ENCODE peak calls at places on chromosome 17, in eight cellular contexts. B is A549, P is adrenal gland, Y is breast epithelium, K is prostate gland, I is tibial nerve, C is transverse colon, F is HCT116. S is an unnamed sample.

GRCh38 chr17:74437702-74438101 is 5.8 kb downstream of the GPRC5C start:
- DNase-seq in Y (no peak), F (peak), I (no peak), B (peak), K (no peak), C (no peak), P (no peak), S (no peak)

GRCh38 chr17:42683407-42684031 is 1.2 kb downstream of the CNTNAP1 start:
- DNase-seq in F (no peak), P (no peak), I (no peak), Y (no peak), K (peak), C (peak), B (no peak), S (no peak)

GRCh38 chr17:47735536-47736011 is 2.5 kb downstream of the TBX21 start:
- DNase-seq in B (no peak), I (no peak), P (peak), C (no peak), K (no peak), F (no peak), Y (peak), S (no peak)

GRCh38 chr17:57626520-57627210 is 118.4 kb downstream of the CCDC182 start:
- DNase-seq in C (no peak), I (no peak), K (no peak), B (no peak), F (no peak), P (no peak), Y (no peak), S (peak)

GRCh38 chr17:47815106-47815918 is 6.3 kb downstream of the OSBPL7 start:
- DNase-seq in C (no peak), K (no peak), Y (no peak), P (no peak), F (no peak), B (no peak), I (no peak), S (no peak)

GRCh38 chr17:28335959-28336871 is 654 bp downstream of the TNFAIP1 start:
- DNase-seq in Y (peak), I (no peak), B (peak), C (peak), F (peak), K (peak), P (peak), S (no peak)

GRCh38 chr17:28173801-28174200 is 131.3 kb downstream of the NLK start:
- DNase-seq in I (no peak), K (no peak), B (no peak), F (no peak), Y (no peak), P (no peak), C (no peak), S (no peak)

GRCh38 chr17:29180051-29180787 is at the start of gene MYO18A:
- DNase-seq in F (no peak), Y (peak), K (peak), C (peak), B (peak), P (peak), I (peak), S (peak)

GRCh38 chr17:787641-788221 is 5.6 kb downstream of the MRM3 start:
- DNase-seq in P (no peak), B (no peak), C (no peak), I (no peak), K (no peak), Y (no peak), F (no peak), S (no peak)

GRCh38 chr17:784143-784542 is 2.0 kb downstream of the MRM3 start:
- DNase-seq in C (no peak), Y (no peak), B (no peak), F (no peak), P (no peak), K (no peak), I (no peak), S (no peak)

GRCh38 chr17:778096-778495 is 4.0 kb downstream of the GLOD4 start:
- DNase-seq in P (no peak), B (no peak), Y (no peak), C (no peak), I (no peak), F (no peak), K (no peak), S (no peak)

GRCh38 chr17:781920-782731 is at the start of the genes GLOD4 and MRM3:
- DNase-seq in Y (peak), P (peak), C (peak), B (peak), K (peak), I (peak), F (peak), S (peak)
- TF ChIP-seq POLR2A in Y (peak), P (peak), C (peak), B (peak), K (peak), I (peak), F (peak), S (peak)

DNA sequence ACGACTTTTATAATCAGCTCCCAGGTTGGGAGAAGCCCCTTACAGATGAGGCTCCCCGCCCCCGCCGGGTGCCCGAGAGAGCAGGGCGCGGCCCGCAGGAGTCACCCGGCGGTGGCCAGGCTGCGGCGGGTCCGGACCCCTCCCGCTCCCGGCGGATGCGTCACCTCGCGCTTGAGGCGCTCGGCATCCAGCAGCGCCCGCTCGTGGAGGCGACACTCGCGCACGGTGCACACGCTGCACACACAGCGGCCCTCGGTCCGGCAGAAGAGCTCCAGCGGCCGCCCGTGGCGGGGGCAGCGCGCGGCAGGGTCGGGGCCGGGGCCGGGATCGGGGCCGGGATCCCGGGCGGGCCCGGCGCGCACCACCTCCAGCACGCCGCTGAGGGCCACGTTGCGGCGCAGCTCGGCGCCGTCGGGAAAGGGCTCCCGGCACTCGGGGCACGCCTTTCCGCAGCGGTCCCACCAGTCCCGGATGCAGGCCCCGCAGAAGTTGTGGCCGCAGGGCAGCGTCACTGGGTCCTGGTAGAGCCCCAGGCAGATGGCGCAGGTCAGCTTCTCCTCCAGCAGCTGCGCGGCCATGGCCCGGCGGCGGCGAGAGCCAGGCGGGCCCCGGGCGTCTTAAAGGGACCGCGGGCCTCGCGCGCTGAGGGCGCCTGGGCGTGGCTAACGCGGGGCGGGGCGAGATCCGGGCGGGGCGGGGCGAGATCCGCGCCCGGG is at the start of gene TRIM65:
- DNase-seq in C (peak), Y (peak), P (peak), I (peak), B (peak), K (peak), F (no peak), S (peak)
- TF ChIP-seq POLR2A in C (peak), Y (no peak), P (peak), I (peak), B (peak), K (peak), F (peak), S (peak)

GRCh38 chr17:13749566-13750235 is 148.0 kb upstream of the HS3ST3A1 start:
- DNase-seq in I (no peak), C (no peak), F (no peak), B (no peak), Y (no peak), P (no peak), K (no peak), S (no peak)
- TF ChIP-seq POLR2A in I (no peak), C (no peak), F (no peak), B (no peak), Y (no peak), P (no peak), K (no peak), S (no peak)

GRCh38 chr17:7467498-7467897 is 11.9 kb downstream of the ZBTB4 start:
- DNase-seq in K (no peak), I (no peak), C (no peak), Y (no peak), F (no peak), P (no peak), B (no peak), S (no peak)
- TF ChIP-seq POLR2A in K (no peak), I (no peak), C (no peak), Y (no peak), F (no peak), P (no peak), B (no peak), S (no peak)